ENCODE peak calls at places on chromosomes 5 and 9, in seven cellular contexts. F is kidney, G is adipocyte, U is fibroblast of lung, N is PC-3, C is endodermal cell, Y is H1. I is an unnamed sample.

GRCh38 chr5:5270958-5271605 is 131.0 kb downstream of the ADAMTS16 start:
- DNase-seq in F (peak), G (no peak), U (peak), N (peak), C (peak), Y (no peak), I (no peak)

GRCh38 chr5:31097851-31098250 is 95.6 kb upstream of the CDH6 start:
- DNase-seq in F (no peak), G (no peak), U (no peak), N (no peak), C (no peak), Y (no peak), I (no peak)

GRCh38 chr5:172102913-172103629 is 85.0 kb downstream of the STK10 start:
- DNase-seq in F (peak), G (peak), U (peak), N (peak), C (peak), Y (no peak), I (no peak)

GRCh38 chr9:105283795-105284194 is 39.3 kb downstream of the SLC44A1 start:
- DNase-seq in F (no peak), G (no peak), U (no peak), N (no peak), C (no peak), Y (no peak), I (no peak)

GRCh38 chr9:121944741-121945191 is 148.3 kb downstream of the TTLL11 start:
- DNase-seq in F (no peak), G (peak), U (peak), N (peak), C (no peak), Y (no peak), I (peak)

GRCh38 chr5:14364576-14365472 is 216.8 kb upstream of the OTULINL start:
- DNase-seq in F (no peak), G (peak), U (no peak), N (peak), C (peak), Y (peak), I (peak)

GRCh38 chr9:117555964-117556629 is 141.2 kb upstream of the ASTN2 start:
- DNase-seq in F (no peak), G (peak), U (peak), N (peak), C (peak), Y (peak), I (peak)

GRCh38 chr5:180790020-180790419 is 12.6 kb downstream of the MGAT1 start:
- DNase-seq in F (no peak), G (no peak), U (no peak), N (peak), C (peak), Y (no peak), I (peak)

GRCh38 chr5:170527998-170528397 is 24.2 kb downstream of the KCNIP1 start:
- DNase-seq in F (no peak), G (no peak), U (no peak), N (no peak), C (peak), Y (no peak), I (no peak)

GRCh38 chr5:109105631-109106267 is 304.0 kb downstream of the PJA2 start:
- DNase-seq in F (no peak), G (peak), U (peak), N (peak), C (no peak), Y (no peak), I (no peak)

GRCh38 chr5:18375637-18376036 is 741.4 kb downstream of the TAF11L14 start:
- DNase-seq in F (no peak), G (no peak), U (no peak), N (no peak), C (no peak), Y (no peak), I (no peak)

GRCh38 chr5:149268928-149269557 is 2.6 kb upstream of the AFAP1L1 start:
- DNase-seq in F (no peak), G (peak), U (peak), N (peak), C (no peak), Y (no peak), I (peak)

GRCh38 chr5:149273950-149274349 is 2.3 kb downstream of the AFAP1L1 start:
- DNase-seq in F (no peak), G (no peak), U (no peak), N (no peak), C (no peak), Y (no peak), I (no peak)

GRCh38 chr5:149273237-149273636 is 1.6 kb downstream of the AFAP1L1 start:
- DNase-seq in F (no peak), G (no peak), U (no peak), N (no peak), C (peak), Y (no peak), I (no peak)

GRCh38 chr5:149271195-149271716 is 403 bp upstream of the AFAP1L1 start:
- DNase-seq in F (no peak), G (peak), U (no peak), N (no peak), C (peak), Y (no peak), I (no peak)

GRCh38 chr5:149271717-149272558 is at the start of gene AFAP1L1:
- DNase-seq in F (peak), G (peak), U (peak), N (peak), C (peak), Y (no peak), I (no peak)
- H3K9ac ChIP-seq in F (peak), G (peak), U (peak), N (peak), C (no peak), Y (no peak), I (no peak)

DNA sequence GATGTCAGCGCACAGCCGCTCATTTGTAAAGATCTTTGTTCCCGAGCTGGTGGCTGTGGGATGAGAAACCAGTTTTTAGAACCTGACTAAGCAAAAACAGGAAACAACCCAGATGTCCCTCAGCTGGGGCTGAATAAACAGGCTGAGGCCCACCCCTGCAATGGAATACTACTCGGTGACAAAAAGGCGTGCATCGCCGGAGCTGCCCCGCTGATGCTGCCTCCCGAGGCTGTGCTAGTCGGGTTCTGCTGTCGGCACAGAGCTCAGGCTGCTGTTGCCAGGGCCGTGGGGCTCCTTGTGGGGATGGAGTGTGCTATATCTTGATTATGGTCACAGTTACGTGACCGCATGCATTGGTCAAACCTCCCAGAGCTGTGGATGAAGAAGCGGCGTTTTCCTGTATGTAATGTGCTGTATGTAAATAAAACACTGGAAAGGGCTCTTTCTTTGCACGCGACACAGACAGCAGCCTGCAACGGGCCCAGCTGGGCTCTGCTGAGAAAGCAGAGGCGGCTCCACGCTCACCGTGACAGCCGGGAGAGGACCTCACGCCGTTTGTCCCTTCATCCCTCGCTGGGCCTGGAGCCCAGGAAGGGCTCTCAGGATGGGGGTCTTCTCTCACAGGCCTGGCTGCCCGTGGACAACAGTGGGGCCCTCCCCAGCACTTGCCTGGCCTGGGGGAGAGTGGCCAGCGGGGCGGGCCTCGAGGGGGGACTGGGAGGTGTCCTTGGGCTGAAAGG is 51.5 kb upstream of the RNU6ATAC start:
- DNase-seq in F (peak), G (peak), U (peak), N (no peak), C (no peak), Y (no peak), I (no peak)
- H3K9ac ChIP-seq in F (no peak), G (peak), U (peak), N (no peak), C (no peak), Y (no peak), I (no peak)

GRCh38 chr5:148635321-148636083 is 18.8 kb downstream of the HTR4 start:
- DNase-seq in F (no peak), G (no peak), U (no peak), N (no peak), C (no peak), Y (no peak), I (no peak)
- H3K9ac ChIP-seq in F (no peak), G (no peak), U (no peak), N (no peak), C (no peak), Y (no peak), I (no peak)

DNA sequence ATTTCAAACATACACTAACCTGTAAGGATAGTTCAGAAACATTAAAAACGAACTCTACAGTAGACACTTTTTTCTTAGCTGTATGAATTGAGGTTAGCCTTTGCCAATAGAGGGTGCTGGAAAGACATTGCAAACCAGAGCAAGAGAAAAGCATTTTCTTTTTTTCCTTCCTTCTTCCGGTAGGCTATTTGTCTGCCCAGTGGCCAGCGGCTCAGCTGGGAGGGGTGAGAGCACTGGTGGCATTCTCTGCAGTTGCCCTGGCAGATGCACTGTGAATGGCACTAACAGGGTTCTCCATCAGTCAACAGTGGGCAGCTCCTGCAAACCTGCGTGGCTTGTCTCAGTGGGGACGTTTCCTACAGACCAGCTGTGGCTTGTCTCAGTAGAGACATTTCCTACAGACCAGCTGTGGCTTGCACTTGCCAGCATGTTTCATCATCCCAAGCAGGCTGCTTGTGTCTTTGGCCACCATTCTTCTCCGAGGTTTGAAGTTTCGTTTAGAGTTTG is 984.5 kb upstream of the CDH18 start:
- DNase-seq in F (no peak), G (peak), U (peak), N (peak), C (peak), Y (peak), I (peak)
- H3K9ac ChIP-seq in F (no peak), G (peak), U (no peak), N (no peak), C (no peak), Y (no peak), I (peak)

GRCh38 chr5:54986269-54986654 is 869 bp upstream of the ESM1 start:
- DNase-seq in F (no peak), G (no peak), U (peak), N (no peak), C (no peak), Y (no peak), I (no peak)
- H3K9ac ChIP-seq in F (no peak), G (no peak), U (no peak), N (no peak), C (no peak), Y (no peak), I (no peak)

GRCh38 chr5:95668216-95668615 is 14.6 kb downstream of the SPATA9 start:
- DNase-seq in F (no peak), G (peak), U (peak), N (peak), C (no peak), Y (no peak), I (no peak)
- H3K9ac ChIP-seq in F (no peak), G (no peak), U (no peak), N (no peak), C (no peak), Y (no peak), I (no peak)